ENCODE peak calls at places on chromosomes 1 and 21, in ten cellular contexts. Y is GM23338; Q is fibroblast of lung; G is lower lobe of right lung; S is psoas muscle; T is tibial nerve; R is ascending aorta; I is A549; O is tibial artery; D is CD4-positive, alpha-beta T cell. L is an unnamed sample.

GRCh38 chr1:167548059-167548932 is 5.3 kb downstream of the CREG1 start:
- DNase-seq in Y (no peak), Q (peak; percentile 58), G (no peak), S (no peak), T (no peak), R (no peak), I (peak; percentile 15), O (no peak), D (no peak), L (no peak)

GRCh38 chr1:234065794-234066447 is 161.4 kb downstream of the SLC35F3 start:
- DNase-seq in Y (peak; percentile 90), Q (peak; percentile 58), G (peak; percentile 88), S (peak; percentile 50), T (peak; percentile 79), R (no peak), I (peak; percentile 58), O (no peak), D (peak; percentile 36), L (peak; percentile 76)

GRCh38 chr21:41428311-41428710 is 2.3 kb downstream of the MX1 start:
- DNase-seq in Y (no peak), Q (no peak), G (no peak), S (no peak), T (no peak), R (no peak), I (no peak), O (peak; percentile 51), D (no peak), L (peak; percentile 43)

GRCh38 chr1:196115641-196116040 is 492.6 kb downstream of the KCNT2 start:
- DNase-seq in Y (no peak), Q (peak; percentile 91), G (no peak), S (peak; percentile 29), T (peak; percentile 5), R (peak; percentile 79), I (no peak), O (peak; percentile 85), D (no peak), L (peak; percentile 69)

GRCh38 chr1:47696911-47697441 is 259.1 kb downstream of the FOXD2 start:
- DNase-seq in Y (no peak), Q (no peak), G (no peak), S (no peak), T (no peak), R (peak; percentile 35), I (no peak), O (no peak), D (no peak), L (no peak)

GRCh38 chr1:62337785-62338631 is 18.8 kb upstream of the KANK4 start:
- DNase-seq in Y (peak; percentile 54), Q (peak; percentile 33), G (no peak), S (no peak), T (no peak), R (no peak), I (no peak), O (no peak), D (no peak), L (no peak)

GRCh38 chr1:3249236-3249845 is 180.3 kb downstream of the PRDM16 start:
- DNase-seq in Y (no peak), Q (no peak), G (no peak), S (no peak), T (no peak), R (no peak), I (no peak), O (no peak), D (no peak), L (no peak)

GRCh38 chr1:73947009-73947408 is 251.0 kb downstream of the LRRIQ3 start:
- DNase-seq in Y (no peak), Q (no peak), G (no peak), S (no peak), T (no peak), R (no peak), I (no peak), O (no peak), D (no peak), L (no peak)

DNA sequence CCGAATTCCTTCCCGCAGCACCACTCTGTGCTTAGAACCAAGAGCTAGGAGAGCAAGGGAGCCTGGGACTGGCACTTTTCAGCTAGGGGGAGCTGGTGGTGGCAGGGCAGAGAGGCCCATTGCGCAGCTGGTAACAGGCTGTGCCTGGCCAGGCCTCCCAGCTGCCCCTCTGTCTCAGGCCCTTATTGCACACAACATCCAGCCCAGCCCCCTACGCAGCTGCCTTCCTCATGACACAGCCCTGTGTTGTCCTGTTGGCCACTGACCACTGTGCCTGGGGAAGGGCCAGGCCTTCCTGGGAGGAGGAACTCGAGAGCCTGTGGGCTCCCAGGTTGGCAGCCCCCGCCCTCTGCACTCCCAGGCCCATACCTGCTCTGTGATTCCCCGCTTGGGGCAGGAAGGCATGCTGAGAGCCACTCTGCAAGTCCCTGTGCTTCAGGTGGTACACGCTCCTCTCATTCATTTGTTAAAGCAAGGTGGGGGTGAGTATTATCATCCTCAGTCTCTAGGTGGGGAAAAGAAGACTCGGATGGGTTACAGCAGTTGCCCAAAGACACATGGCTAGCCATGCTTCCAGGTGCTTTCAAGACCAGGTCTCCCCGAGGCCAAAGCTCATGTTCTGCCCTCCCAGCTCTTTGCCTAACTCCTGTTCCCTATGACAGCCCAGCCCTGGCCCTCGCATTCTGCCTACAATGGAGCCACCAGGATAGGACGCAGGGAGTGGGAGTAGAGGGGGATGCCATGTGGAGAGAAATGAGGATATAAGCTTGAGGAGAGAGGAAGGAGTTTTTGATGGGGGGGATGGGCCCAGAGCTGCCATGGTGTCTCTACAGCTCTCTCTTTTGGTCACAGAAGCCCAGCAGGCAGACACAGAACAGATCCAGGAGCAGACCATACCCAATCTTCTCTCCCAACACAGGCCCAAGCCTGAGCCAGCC is 81.8 kb downstream of the TMEM53 start:
- DNase-seq in Y (peak; percentile 51), Q (no peak), G (no peak), S (no peak), T (no peak), R (no peak), I (no peak), O (no peak), D (no peak), L (no peak)
- TF ChIP-seq CTCF in Y (peak; percentile 26), Q (no peak), G (no peak), S (no peak), T (no peak), R (no peak), I (no peak), O (no peak), D (no peak), L (no peak)

GRCh38 chr1:30197959-30198760 is 525.2 kb downstream of the MATN1 start:
- DNase-seq in Y (no peak), Q (no peak), G (no peak), S (no peak), T (no peak), R (no peak), I (no peak), O (no peak), D (no peak), L (no peak)
- H3K27ac ChIP-seq in Y (no peak overlapping the region), Q (no peak overlapping the region), G (no peak overlapping the region), S (no peak overlapping the region), T (no peak overlapping the region), R (no peak overlapping the region), I (no peak overlapping the region), O (no peak overlapping the region), D (no peak overlapping the region), L (no peak overlapping the region)

DNA sequence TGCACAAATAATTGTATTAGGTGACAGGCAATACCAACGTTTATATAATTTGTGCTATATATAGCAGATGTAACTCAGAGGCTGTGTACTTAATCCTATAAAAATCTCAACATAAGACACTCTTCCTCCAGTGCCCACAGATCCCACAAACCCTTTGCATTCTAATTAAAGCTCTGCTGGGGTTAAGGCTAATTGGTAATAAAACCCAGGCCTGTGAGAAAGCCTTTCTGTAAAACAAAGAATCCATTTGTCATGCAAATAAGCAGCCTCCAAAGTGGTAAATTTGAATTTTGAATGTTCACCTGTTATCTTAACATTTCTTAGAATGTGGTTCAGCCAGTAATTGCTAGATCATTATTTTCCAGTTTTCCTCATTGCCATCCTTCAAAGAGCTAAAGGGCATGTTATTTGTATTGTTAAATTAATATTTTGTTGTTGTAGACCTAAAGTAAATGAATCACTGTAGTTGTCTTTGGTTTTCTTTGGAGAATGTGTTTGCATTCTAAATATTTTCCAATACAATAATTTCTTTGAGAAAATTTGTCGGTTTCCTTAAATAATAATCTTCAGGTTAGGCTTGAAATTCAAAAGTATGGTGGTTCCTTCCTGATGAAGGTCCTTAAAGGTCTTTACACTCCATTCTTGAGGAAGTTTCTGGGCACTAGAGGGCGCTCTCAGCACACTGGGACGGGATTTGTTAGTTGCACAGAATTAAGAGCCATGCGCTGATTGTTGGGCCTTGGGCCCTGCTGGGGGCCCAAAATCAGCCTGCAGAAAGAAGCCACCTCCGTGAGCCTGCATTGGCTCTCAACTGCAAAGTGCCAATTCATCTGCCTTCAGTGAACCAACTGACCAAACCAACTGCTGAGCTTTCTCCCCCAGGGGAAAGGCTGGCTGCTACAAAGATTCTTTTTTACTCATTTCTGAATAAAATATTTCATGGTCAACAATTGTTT is 46.1 kb upstream of the PRDX6 start:
- DNase-seq in Y (peak; percentile 98), Q (peak; percentile 78), G (peak; percentile 88), S (peak; percentile 84), T (peak; percentile 100), R (peak; percentile 96), I (peak; percentile 62), O (peak; percentile 89), D (peak; percentile 84), L (peak; percentile 96)
- TF ChIP-seq CTCF in Y (peak; percentile 96), Q (peak; percentile 86), G (peak; percentile 94), S (peak; percentile 89), T (peak; percentile 77), R (peak; percentile 86), I (peak; percentile 97), O (peak; percentile 82), D (peak; percentile 96), L (peak; percentile 77)

GRCh38 chr1:182086136-182086535 is 24.6 kb upstream of the ZNF648 start:
- DNase-seq in Y (no peak), Q (no peak), G (no peak), S (no peak), T (no peak), R (no peak), I (no peak), O (no peak), D (no peak), L (no peak)

GRCh38 chr1:182087304-182087703 is 25.8 kb upstream of the ZNF648 start:
- DNase-seq in Y (no peak), Q (no peak), G (no peak), S (no peak), T (no peak), R (no peak), I (no peak), O (no peak), D (no peak), L (no peak)

GRCh38 chr1:182087951-182088350 is 26.4 kb upstream of the ZNF648 start:
- DNase-seq in Y (no peak), Q (no peak), G (no peak), S (no peak), T (no peak), R (no peak), I (no peak), O (no peak), D (peak; percentile 24), L (no peak)

GRCh38 chr1:182085726-182086125 is 24.2 kb upstream of the ZNF648 start:
- DNase-seq in Y (no peak), Q (no peak), G (no peak), S (no peak), T (no peak), R (no peak), I (no peak), O (no peak), D (no peak), L (no peak)

GRCh38 chr1:182086620-182087019 is 25.1 kb upstream of the ZNF648 start:
- DNase-seq in Y (no peak), Q (no peak), G (no peak), S (no peak), T (no peak), R (no peak), I (no peak), O (no peak), D (no peak), L (no peak)
- H3K27ac ChIP-seq in Y (no peak overlapping the region), Q (no peak overlapping the region), G (no peak overlapping the region), S (no peak overlapping the region), T (no peak overlapping the region), R (no peak overlapping the region), I (no peak overlapping the region), O (no peak overlapping the region), D (peak overlapping the region; percentile 34), L (no peak overlapping the region)